ENCODE peak calls at places on chromosomes 16 and 17, in five cellular contexts. O is H1, A is adipocyte, Q is fibroblast of lung, P is endothelial cell of umbilical vein. Y is an unnamed sample.

GRCh38 chr16:58119509-58119845 is 9.7 kb downstream of the CFAP20 start:
- DNase-seq in O (no peak), A (no peak), Q (no peak), P (no peak), Y (no peak)

GRCh38 chr17:1169913-1170312 is 9.9 kb downstream of the ABR start:
- DNase-seq in O (no peak), A (no peak), Q (no peak), P (no peak), Y (no peak)

GRCh38 chr16:87278191-87279093 is 38.8 kb downstream of the C16orf95 start:
- DNase-seq in O (peak; percentile 77), A (peak; percentile 92), Q (peak; percentile 83), P (peak; percentile 86), Y (peak; percentile 53)

GRCh38 chr17:14143678-14144077 is 74.4 kb downstream of the COX10 start:
- DNase-seq in O (no peak), A (no peak), Q (no peak), P (no peak), Y (no peak)

GRCh38 chr17:65604070-65604469 is 42.6 kb upstream of the AXIN2 start:
- DNase-seq in O (no peak), A (no peak), Q (no peak), P (peak; percentile 70), Y (no peak)

GRCh38 chr16:80120899-80121521 is 419.8 kb upstream of the DYNLRB2 start:
- DNase-seq in O (no peak), A (no peak), Q (no peak), P (no peak), Y (no peak)

GRCh38 chr16:17638134-17638533 is 167.4 kb upstream of the XYLT1 start:
- DNase-seq in O (no peak), A (no peak), Q (no peak), P (no peak), Y (no peak)

GRCh38 chr17:38325221-38325851 is 18.4 kb downstream of the GPR179 start:
- DNase-seq in O (no peak), A (peak; percentile 33), Q (peak; percentile 39), P (no peak), Y (no peak)

GRCh38 chr17:33647976-33648375 is 354.9 kb upstream of the ASIC2 start:
- DNase-seq in O (no peak), A (no peak), Q (no peak), P (no peak), Y (no peak)

GRCh38 chr17:81511800-81512559 is 619 bp downstream of the ACTG1 start:
- DNase-seq in O (no peak), A (no peak), Q (no peak), P (peak; percentile 27), Y (no peak)

GRCh38 chr16:53523126-53523804 is 20.3 kb upstream of the AKTIP start:
- DNase-seq in O (no peak), A (no peak), Q (no peak), P (no peak), Y (no peak)

GRCh38 chr17:17849147-17849820 is 12.5 kb upstream of the SREBF1 start:
- DNase-seq in O (no peak), A (no peak), Q (peak; percentile 53), P (no peak), Y (peak; percentile 92)

DNA sequence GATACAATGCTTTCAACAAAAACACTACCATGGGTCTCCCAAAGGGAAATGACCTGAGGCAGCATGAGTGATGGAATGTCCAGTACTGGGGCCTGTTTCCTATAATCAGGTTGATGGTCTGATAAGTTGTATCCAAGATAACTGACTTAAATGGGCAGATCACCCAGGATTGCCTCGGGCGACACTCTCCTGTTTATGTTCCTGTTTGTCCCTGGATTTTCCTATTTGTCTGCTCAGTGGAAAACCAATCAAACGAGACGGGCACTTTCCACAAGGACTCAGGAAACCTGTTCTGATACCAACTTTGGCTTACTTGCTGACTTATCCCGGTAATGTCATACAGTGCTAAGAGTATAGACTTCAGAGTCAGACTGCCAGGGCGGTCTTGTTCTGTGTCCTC is 27.4 kb downstream of the USP43 start:
- DNase-seq in O (no peak), A (no peak), Q (no peak), P (no peak), Y (no peak)
- H3K4me1 ChIP-seq in O (no peaks in the 10 kb centered on the region), A (no peaks in the 10 kb centered on the region), Q (no peaks in the 10 kb centered on the region), P (no peaks in the 10 kb centered on the region), Y (no peaks in the 10 kb centered on the region)

GRCh38 chr16:25311950-25312349 is 54.3 kb upstream of the ZKSCAN2 start:
- DNase-seq in O (no peak), A (no peak), Q (no peak), P (no peak), Y (no peak)
- H3K9me3 ChIP-seq in O (peaks cover 15% of the 10 kb centered on the region), A (peaks cover 29% of the 10 kb centered on the region), Q (no peaks in the 10 kb centered on the region), P (peaks cover 2% of the 10 kb centered on the region), Y (peaks cover 12% of the 10 kb centered on the region)

DNA sequence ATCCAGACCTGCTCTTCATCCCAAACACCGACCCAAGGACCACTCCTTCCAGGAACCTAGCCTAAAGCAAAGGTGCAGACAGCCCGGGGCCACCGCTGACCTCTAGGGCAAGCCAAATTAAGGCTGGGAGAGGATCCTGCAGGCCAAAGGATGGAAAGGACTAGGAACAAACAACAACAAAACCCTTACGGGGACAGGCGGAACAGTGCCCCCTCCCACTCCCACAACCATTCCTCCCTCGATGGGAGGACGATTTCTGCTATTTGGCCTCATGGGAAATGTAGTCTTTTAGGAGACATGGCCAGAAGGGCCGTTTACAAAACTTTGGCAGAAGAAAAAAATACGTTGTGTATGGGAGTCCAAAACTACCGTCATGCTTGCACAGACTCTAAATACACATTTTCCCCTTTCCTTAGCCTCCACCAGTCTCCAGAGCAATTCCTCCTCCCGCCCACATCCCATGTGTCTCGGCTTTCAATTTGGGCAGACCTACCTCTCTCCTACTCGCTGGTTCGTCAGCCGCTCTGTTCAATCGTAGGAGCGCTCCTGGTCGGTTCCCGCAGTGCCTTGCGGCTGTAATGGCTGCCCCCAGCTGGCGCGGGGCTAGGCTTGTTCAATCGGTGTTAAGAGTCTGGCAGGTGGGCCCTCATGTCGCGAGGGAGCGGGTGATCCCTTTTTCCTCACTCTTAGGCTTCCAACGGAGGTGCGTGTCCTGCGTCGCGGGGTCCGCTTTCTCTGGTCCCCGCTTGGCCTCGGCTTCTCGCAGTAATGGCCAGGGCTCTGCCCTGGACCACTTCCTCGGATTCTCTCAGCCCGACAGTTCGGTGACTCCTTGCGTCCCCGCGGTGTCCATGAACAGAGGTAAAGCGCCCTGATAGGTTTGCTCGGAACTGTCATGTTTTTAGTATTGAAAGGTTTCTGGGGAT is at the start of gene ERAL1:
- DNase-seq in O (no peak), A (peak; percentile 98), Q (peak; percentile 86), P (peak; percentile 92), Y (peak; percentile 90)
- H3K9ac ChIP-seq in O (peak within 1 kb of the TSS; percentile 87), A (peak within 1 kb of the TSS; percentile 93), Q (peak within 1 kb of the TSS; percentile 86), P (peak within 1 kb of the TSS; percentile 64), Y (peak within 1 kb of the TSS; percentile 70)

DNA sequence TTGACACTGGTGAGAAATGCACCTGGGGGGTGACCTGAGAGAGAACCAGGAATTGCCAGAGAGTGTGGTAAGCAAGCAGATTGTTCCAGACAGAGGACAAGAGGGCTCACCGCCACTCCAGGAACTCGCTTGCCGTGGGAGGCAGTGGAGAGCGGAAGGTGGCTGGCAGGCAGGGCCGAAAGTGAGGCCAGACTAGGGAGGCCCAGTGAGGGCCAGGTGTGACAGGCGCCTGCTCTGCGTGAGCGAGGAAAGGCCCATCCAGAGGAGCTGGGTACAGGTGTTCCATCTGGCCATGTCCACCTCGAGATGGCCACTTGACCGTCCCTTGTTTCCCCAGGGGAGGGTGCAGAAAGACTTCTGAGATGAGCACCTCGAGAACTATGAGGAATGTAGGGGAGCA is 11.9 kb upstream of the MYO15B start:
- DNase-seq in O (no peak), A (no peak), Q (no peak), P (no peak), Y (no peak)
- H3K4me1 ChIP-seq in O (no peaks in the 10 kb centered on the region), A (no peaks in the 10 kb centered on the region), Q (no peaks in the 10 kb centered on the region), P (peaks cover 7% of the 10 kb centered on the region), Y (no peaks in the 10 kb centered on the region)

GRCh38 chr16:59758848-59759247 is 1024.7 kb upstream of the GOT2 start:
- DNase-seq in O (no peak), A (no peak), Q (no peak), P (no peak), Y (no peak)
- H3K9me3 ChIP-seq in O (no peaks in the 10 kb centered on the region), A (peaks cover 3% of the 10 kb centered on the region), Q (no peaks in the 10 kb centered on the region), P (no peaks in the 10 kb centered on the region), Y (no peaks in the 10 kb centered on the region)

GRCh38 chr16:70699696-70700095 is 13.8 kb upstream of the MTSS2 start:
- DNase-seq in O (no peak), A (no peak), Q (no peak), P (no peak), Y (no peak)
- H3K9ac ChIP-seq in O (peak overlapping the region; percentile 15), A (no peak overlapping the region), Q (no peak overlapping the region), P (no peak overlapping the region), Y (no peak overlapping the region)

GRCh38 chr16:89385712-89386111 is 104.6 kb downstream of the ANKRD11 start:
- DNase-seq in O (no peak), A (no peak), Q (no peak), P (no peak), Y (no peak)

GRCh38 chr16:89388536-89388935 is 101.8 kb downstream of the ANKRD11 start:
- DNase-seq in O (no peak), A (no peak), Q (no peak), P (no peak), Y (no peak)

GRCh38 chr16:89384282-89384681 is 106.1 kb downstream of the ANKRD11 start:
- DNase-seq in O (no peak), A (no peak), Q (no peak), P (no peak), Y (no peak)

GRCh38 chr16:89386786-89387185 is 103.6 kb downstream of the ANKRD11 start:
- DNase-seq in O (no peak), A (no peak), Q (no peak), P (no peak), Y (no peak)

DNA sequence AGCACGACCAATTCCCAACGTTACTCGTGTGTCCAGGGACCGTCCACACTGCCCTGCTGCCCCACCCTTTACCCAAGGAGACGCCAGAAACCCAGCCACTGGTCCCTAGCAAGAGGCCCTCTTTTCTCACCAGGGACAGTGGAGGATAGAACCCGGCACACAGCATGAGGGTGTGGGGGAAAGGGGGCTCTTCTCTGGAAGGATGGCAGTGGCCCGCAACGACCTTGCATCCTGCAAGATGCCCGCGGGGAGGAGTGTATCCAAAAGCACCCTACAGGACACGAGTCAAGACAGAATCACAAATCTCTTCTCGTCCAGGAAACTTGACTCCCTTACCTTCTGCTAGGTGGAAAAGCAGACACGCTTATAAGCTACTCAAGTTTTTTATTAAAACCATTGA is 104.0 kb downstream of the ANKRD11 start:
- DNase-seq in O (no peak), A (no peak), Q (no peak), P (no peak), Y (no peak)
- H3K4me1 ChIP-seq in O (peaks cover 21% of the 10 kb centered on the region), A (peaks cover 7% of the 10 kb centered on the region), Q (peaks cover 7% of the 10 kb centered on the region), P (peaks cover 13% of the 10 kb centered on the region), Y (peaks cover 11% of the 10 kb centered on the region)

Y was measured in DND-41.